ENCODE peak calls at places on chromosomes 12 and 14, in nine cellular contexts. One of them, this sample, is unnamed.

GRCh38 chr14:80634106-80634758 is 307.3 kb downstream of the CEP128 start:
- DNase-seq in activated T-helper 1 cell treated with anti-CD3 and anti-CD28 coated beads, Interleukin-12 subunit alpha, Interleukin-12 subunit beta, Interleukin-2, Interleukin-4 antibody, amounts not matched to agents 30 ng/mL and 10 ng/mL and 1 ng/mL, durations not matched to agents 14 hours and 24 hours and 36 hours: no peak
- DNase-seq in fibroblast of gingiva: peak; percentile 46
- DNase-seq in KBM-7: no peak
- DNase-seq in HEK293T: no peak
- DNase-seq in tibial nerve: no peak
- DNase-seq in T-helper 1 cell: no peak
- DNase-seq in left colon: no peak
- DNase-seq in left cardiac atrium: no peak
- DNase-seq in this sample: no peak

GRCh38 chr12:52230364-52231281 is 2.4 kb upstream of the KRT7 start:
- DNase-seq in T-helper 1 cell: no peak
- DNase-seq in activated T-helper 1 cell treated with anti-CD3 and anti-CD28 coated beads, Interleukin-12 subunit alpha, Interleukin-12 subunit beta, Interleukin-2, Interleukin-4 antibody, amounts not matched to agents 30 ng/mL and 10 ng/mL and 1 ng/mL, durations not matched to agents 14 hours and 24 hours and 36 hours: no peak
- DNase-seq in left cardiac atrium: no peak
- DNase-seq in left colon: no peak
- DNase-seq in fibroblast of gingiva: peak; percentile 64
- DNase-seq in KBM-7: no peak
- DNase-seq in HEK293T: no peak
- DNase-seq in tibial nerve: no peak
- DNase-seq in this sample: no peak

GRCh38 chr12:54082402-54082892 is 28.8 kb downstream of the HOXC4 start:
- DNase-seq in activated T-helper 1 cell treated with anti-CD3 and anti-CD28 coated beads, Interleukin-12 subunit alpha, Interleukin-12 subunit beta, Interleukin-2, Interleukin-4 antibody, amounts not matched to agents 30 ng/mL and 10 ng/mL and 1 ng/mL, durations not matched to agents 14 hours and 24 hours and 36 hours: peak; percentile 11
- DNase-seq in tibial nerve: no peak
- DNase-seq in KBM-7: no peak
- DNase-seq in left cardiac atrium: no peak
- DNase-seq in T-helper 1 cell: peak; percentile 8
- DNase-seq in fibroblast of gingiva: no peak
- DNase-seq in HEK293T: peak; percentile 38
- DNase-seq in left colon: peak; percentile 48
- DNase-seq in this sample: no peak

GRCh38 chr14:41597647-41598046 is 9.0 kb upstream of the LRFN5 start:
- DNase-seq in KBM-7: no peak
- DNase-seq in T-helper 1 cell: no peak
- DNase-seq in activated T-helper 1 cell treated with anti-CD3 and anti-CD28 coated beads, Interleukin-12 subunit alpha, Interleukin-12 subunit beta, Interleukin-2, Interleukin-4 antibody, amounts not matched to agents 30 ng/mL and 10 ng/mL and 1 ng/mL, durations not matched to agents 14 hours and 24 hours and 36 hours: no peak
- DNase-seq in left colon: no peak
- DNase-seq in tibial nerve: no peak
- DNase-seq in fibroblast of gingiva: no peak
- DNase-seq in HEK293T: no peak
- DNase-seq in left cardiac atrium: no peak
- DNase-seq in this sample: no peak

GRCh38 chr14:70808402-70809237 is 693 bp downstream of the MAP3K9 start:
- DNase-seq in HEK293T: peak; percentile 32
- DNase-seq in left colon: peak; percentile 66
- DNase-seq in tibial nerve: no peak
- DNase-seq in KBM-7: no peak
- DNase-seq in activated T-helper 1 cell treated with anti-CD3 and anti-CD28 coated beads, Interleukin-12 subunit alpha, Interleukin-12 subunit beta, Interleukin-2, Interleukin-4 antibody, amounts not matched to agents 30 ng/mL and 10 ng/mL and 1 ng/mL, durations not matched to agents 14 hours and 24 hours and 36 hours: peak; percentile 21
- DNase-seq in T-helper 1 cell: peak; percentile 28
- DNase-seq in left cardiac atrium: peak; percentile 44
- DNase-seq in fibroblast of gingiva: no peak
- DNase-seq in this sample: no peak

GRCh38 chr14:75811862-75812505 is 150.9 kb downstream of the TTLL5 start:
- DNase-seq in T-helper 1 cell: no peak
- DNase-seq in tibial nerve: no peak
- DNase-seq in HEK293T: no peak
- DNase-seq in fibroblast of gingiva: no peak
- DNase-seq in left colon: peak; percentile 31
- DNase-seq in KBM-7: no peak
- DNase-seq in activated T-helper 1 cell treated with anti-CD3 and anti-CD28 coated beads, Interleukin-12 subunit alpha, Interleukin-12 subunit beta, Interleukin-2, Interleukin-4 antibody, amounts not matched to agents 30 ng/mL and 10 ng/mL and 1 ng/mL, durations not matched to agents 14 hours and 24 hours and 36 hours: no peak
- DNase-seq in left cardiac atrium: no peak
- DNase-seq in this sample: no peak

GRCh38 chr12:130127527-130127908 is 34.7 kb upstream of the FZD10 start:
- DNase-seq in tibial nerve: peak; percentile 30
- DNase-seq in T-helper 1 cell: no peak
- DNase-seq in left cardiac atrium: peak; percentile 40
- DNase-seq in fibroblast of gingiva: no peak
- DNase-seq in KBM-7: no peak
- DNase-seq in HEK293T: no peak
- DNase-seq in left colon: no peak
- DNase-seq in activated T-helper 1 cell treated with anti-CD3 and anti-CD28 coated beads, Interleukin-12 subunit alpha, Interleukin-12 subunit beta, Interleukin-2, Interleukin-4 antibody, amounts not matched to agents 30 ng/mL and 10 ng/mL and 1 ng/mL, durations not matched to agents 14 hours and 24 hours and 36 hours: no peak
- DNase-seq in this sample: no peak

GRCh38 chr14:76904740-76905569 is 78.7 kb downstream of the LRRC74A start:
- DNase-seq in HEK293T: peak; percentile 50
- DNase-seq in activated T-helper 1 cell treated with anti-CD3 and anti-CD28 coated beads, Interleukin-12 subunit alpha, Interleukin-12 subunit beta, Interleukin-2, Interleukin-4 antibody, amounts not matched to agents 30 ng/mL and 10 ng/mL and 1 ng/mL, durations not matched to agents 14 hours and 24 hours and 36 hours: no peak
- DNase-seq in KBM-7: peak; percentile 80
- DNase-seq in T-helper 1 cell: no peak
- DNase-seq in tibial nerve: no peak
- DNase-seq in left cardiac atrium: peak; percentile 78
- DNase-seq in fibroblast of gingiva: peak; percentile 97
- DNase-seq in left colon: peak; percentile 60
- DNase-seq in this sample: no peak

GRCh38 chr14:53890611-53891091 is 66.0 kb downstream of the BMP4 start:
- DNase-seq in tibial nerve: no peak
- DNase-seq in fibroblast of gingiva: no peak
- DNase-seq in KBM-7: no peak
- DNase-seq in left cardiac atrium: no peak
- DNase-seq in left colon: no peak
- DNase-seq in T-helper 1 cell: no peak
- DNase-seq in HEK293T: no peak
- DNase-seq in activated T-helper 1 cell treated with anti-CD3 and anti-CD28 coated beads, Interleukin-12 subunit alpha, Interleukin-12 subunit beta, Interleukin-2, Interleukin-4 antibody, amounts not matched to agents 30 ng/mL and 10 ng/mL and 1 ng/mL, durations not matched to agents 14 hours and 24 hours and 36 hours: no peak
- DNase-seq in this sample: no peak

GRCh38 chr14:30779210-30779609 is 95.1 kb upstream of the COCH start:
- DNase-seq in activated T-helper 1 cell treated with anti-CD3 and anti-CD28 coated beads, Interleukin-12 subunit alpha, Interleukin-12 subunit beta, Interleukin-2, Interleukin-4 antibody, amounts not matched to agents 30 ng/mL and 10 ng/mL and 1 ng/mL, durations not matched to agents 14 hours and 24 hours and 36 hours: no peak
- DNase-seq in left cardiac atrium: no peak
- DNase-seq in tibial nerve: no peak
- DNase-seq in T-helper 1 cell: no peak
- DNase-seq in fibroblast of gingiva: peak; percentile 23
- DNase-seq in HEK293T: no peak
- DNase-seq in KBM-7: no peak
- DNase-seq in left colon: no peak
- DNase-seq in this sample: no peak

GRCh38 chr12:98970950-98971349 is 325.9 kb downstream of the APAF1 start:
- DNase-seq in KBM-7: no peak
- DNase-seq in left colon: no peak
- DNase-seq in HEK293T: no peak
- DNase-seq in left cardiac atrium: no peak
- DNase-seq in fibroblast of gingiva: no peak
- DNase-seq in T-helper 1 cell: no peak
- DNase-seq in activated T-helper 1 cell treated with anti-CD3 and anti-CD28 coated beads, Interleukin-12 subunit alpha, Interleukin-12 subunit beta, Interleukin-2, Interleukin-4 antibody, amounts not matched to agents 30 ng/mL and 10 ng/mL and 1 ng/mL, durations not matched to agents 14 hours and 24 hours and 36 hours: no peak
- DNase-seq in tibial nerve: no peak
- DNase-seq in this sample: no peak

GRCh38 chr12:123223241-123223668 is 9.7 kb downstream of the MPHOSPH9 start:
- DNase-seq in left cardiac atrium: no peak
- DNase-seq in activated T-helper 1 cell treated with anti-CD3 and anti-CD28 coated beads, Interleukin-12 subunit alpha, Interleukin-12 subunit beta, Interleukin-2, Interleukin-4 antibody, amounts not matched to agents 30 ng/mL and 10 ng/mL and 1 ng/mL, durations not matched to agents 14 hours and 24 hours and 36 hours: peak; percentile 65
- DNase-seq in tibial nerve: no peak
- DNase-seq in HEK293T: no peak
- DNase-seq in KBM-7: no peak
- DNase-seq in T-helper 1 cell: no peak
- DNase-seq in fibroblast of gingiva: no peak
- DNase-seq in left colon: no peak
- DNase-seq in this sample: no peak

GRCh38 chr14:22303589-22304195 is 285.3 kb downstream of the DAD1 start:
- DNase-seq in tibial nerve: no peak
- DNase-seq in KBM-7: peak; percentile 24
- DNase-seq in T-helper 1 cell: no peak
- DNase-seq in left cardiac atrium: no peak
- DNase-seq in HEK293T: no peak
- DNase-seq in activated T-helper 1 cell treated with anti-CD3 and anti-CD28 coated beads, Interleukin-12 subunit alpha, Interleukin-12 subunit beta, Interleukin-2, Interleukin-4 antibody, amounts not matched to agents 30 ng/mL and 10 ng/mL and 1 ng/mL, durations not matched to agents 14 hours and 24 hours and 36 hours: no peak
- DNase-seq in fibroblast of gingiva: no peak
- DNase-seq in left colon: no peak
- DNase-seq in this sample: no peak

GRCh38 chr14:71620401-71620800 is 311.8 kb upstream of the RGS6 start:
- DNase-seq in left colon: no peak
- DNase-seq in T-helper 1 cell: no peak
- DNase-seq in activated T-helper 1 cell treated with anti-CD3 and anti-CD28 coated beads, Interleukin-12 subunit alpha, Interleukin-12 subunit beta, Interleukin-2, Interleukin-4 antibody, amounts not matched to agents 30 ng/mL and 10 ng/mL and 1 ng/mL, durations not matched to agents 14 hours and 24 hours and 36 hours: no peak
- DNase-seq in HEK293T: no peak
- DNase-seq in tibial nerve: no peak
- DNase-seq in fibroblast of gingiva: no peak
- DNase-seq in left cardiac atrium: no peak
- DNase-seq in KBM-7: no peak
- DNase-seq in this sample: no peak

GRCh38 chr14:96051642-96052540 is 12.7 kb downstream of the C14orf132 start:
- DNase-seq in T-helper 1 cell: no peak
- DNase-seq in activated T-helper 1 cell treated with anti-CD3 and anti-CD28 coated beads, Interleukin-12 subunit alpha, Interleukin-12 subunit beta, Interleukin-2, Interleukin-4 antibody, amounts not matched to agents 30 ng/mL and 10 ng/mL and 1 ng/mL, durations not matched to agents 14 hours and 24 hours and 36 hours: no peak
- DNase-seq in tibial nerve: no peak
- DNase-seq in left cardiac atrium: no peak
- DNase-seq in KBM-7: peak; percentile 1
- DNase-seq in HEK293T: no peak
- DNase-seq in fibroblast of gingiva: no peak
- DNase-seq in left colon: no peak
- DNase-seq in this sample: no peak

GRCh38 chr14:100504372-100505078 is 82.7 kb downstream of the BEGAIN start:
- DNase-seq in activated T-helper 1 cell treated with anti-CD3 and anti-CD28 coated beads, Interleukin-12 subunit alpha, Interleukin-12 subunit beta, Interleukin-2, Interleukin-4 antibody, amounts not matched to agents 30 ng/mL and 10 ng/mL and 1 ng/mL, durations not matched to agents 14 hours and 24 hours and 36 hours: no peak
- DNase-seq in tibial nerve: no peak
- DNase-seq in left cardiac atrium: no peak
- DNase-seq in left colon: no peak
- DNase-seq in KBM-7: no peak
- DNase-seq in fibroblast of gingiva: no peak
- DNase-seq in T-helper 1 cell: no peak
- DNase-seq in HEK293T: no peak
- DNase-seq in this sample: no peak

GRCh38 chr12:76685246-76685678 is 78.7 kb upstream of the ZDHHC17 start:
- DNase-seq in tibial nerve: no peak
- DNase-seq in HEK293T: no peak
- DNase-seq in activated T-helper 1 cell treated with anti-CD3 and anti-CD28 coated beads, Interleukin-12 subunit alpha, Interleukin-12 subunit beta, Interleukin-2, Interleukin-4 antibody, amounts not matched to agents 30 ng/mL and 10 ng/mL and 1 ng/mL, durations not matched to agents 14 hours and 24 hours and 36 hours: no peak
- DNase-seq in left colon: peak; percentile 16
- DNase-seq in T-helper 1 cell: no peak
- DNase-seq in fibroblast of gingiva: peak; percentile 80
- DNase-seq in left cardiac atrium: peak; percentile 28
- DNase-seq in KBM-7: peak; percentile 32
- DNase-seq in this sample: no peak

GRCh38 chr14:74658535-74659130 is 46.6 kb upstream of the LTBP2 start:
- DNase-seq in KBM-7: no peak
- DNase-seq in tibial nerve: no peak
- DNase-seq in left colon: no peak
- DNase-seq in left cardiac atrium: no peak
- DNase-seq in fibroblast of gingiva: peak; percentile 56
- DNase-seq in activated T-helper 1 cell treated with anti-CD3 and anti-CD28 coated beads, Interleukin-12 subunit alpha, Interleukin-12 subunit beta, Interleukin-2, Interleukin-4 antibody, amounts not matched to agents 30 ng/mL and 10 ng/mL and 1 ng/mL, durations not matched to agents 14 hours and 24 hours and 36 hours: no peak
- DNase-seq in HEK293T: no peak
- DNase-seq in T-helper 1 cell: no peak
- DNase-seq in this sample: no peak

GRCh38 chr14:35215110-35215872 is 76.9 kb upstream of the PSMA6 start:
- DNase-seq in HEK293T: peak; percentile 13
- DNase-seq in left colon: no peak
- DNase-seq in left cardiac atrium: no peak
- DNase-seq in fibroblast of gingiva: peak; percentile 69
- DNase-seq in tibial nerve: no peak
- DNase-seq in T-helper 1 cell: no peak
- DNase-seq in KBM-7: no peak
- DNase-seq in activated T-helper 1 cell treated with anti-CD3 and anti-CD28 coated beads, Interleukin-12 subunit alpha, Interleukin-12 subunit beta, Interleukin-2, Interleukin-4 antibody, amounts not matched to agents 30 ng/mL and 10 ng/mL and 1 ng/mL, durations not matched to agents 14 hours and 24 hours and 36 hours: no peak
- DNase-seq in this sample: no peak

GRCh38 chr12:54357802-54358619 is 6.3 kb downstream of the GPR84 start:
- DNase-seq in left colon: peak; percentile 23
- DNase-seq in KBM-7: peak; percentile 72
- DNase-seq in tibial nerve: no peak
- DNase-seq in fibroblast of gingiva: no peak
- DNase-seq in activated T-helper 1 cell treated with anti-CD3 and anti-CD28 coated beads, Interleukin-12 subunit alpha, Interleukin-12 subunit beta, Interleukin-2, Interleukin-4 antibody, amounts not matched to agents 30 ng/mL and 10 ng/mL and 1 ng/mL, durations not matched to agents 14 hours and 24 hours and 36 hours: peak; percentile 36
- DNase-seq in left cardiac atrium: no peak
- DNase-seq in HEK293T: no peak
- DNase-seq in T-helper 1 cell: no peak
- DNase-seq in this sample: no peak

This sample was measured in DMS 273 treated with DMSO at 0.1 percent for 48 hours.